ENCODE peak calls at places on chromosome 3, in seven cellular contexts. H is suprapubic skin, X is ovary, A is HepG2, R is stomach, L is GM12878, O is K562. Z is an unnamed sample.

GRCh38 chr3:79002465-79003372 is 765.1 kb downstream of the ROBO1 start:
- DNase-seq in L (no peak), O (no peak), R (no peak), A (no peak), X (no peak), H (no peak), Z (no peak)

GRCh38 chr3:114452176-114452744 is 158.4 kb downstream of the TIGIT start:
- DNase-seq in X (no peak), L (no peak), H (no peak), R (no peak), A (no peak), O (no peak), Z (peak; percentile 8)

GRCh38 chr3:111072016-111072891 is 638 bp downstream of the NECTIN3 start:
- DNase-seq in A (peak; percentile 5), R (peak; percentile 48), O (no peak), H (peak; percentile 64), X (no peak), L (no peak), Z (peak; percentile 11)

GRCh38 chr3:123093696-123094095 is 26.9 kb downstream of the PDIA5 start:
- DNase-seq in X (no peak), A (no peak), H (no peak), R (no peak), O (no peak), L (no peak), Z (no peak)

GRCh38 chr3:41198526-41198925 is 779 bp upstream of the CTNNB1 start:
- DNase-seq in A (peak; percentile 20), X (peak; percentile 52), H (peak; percentile 72), R (peak; percentile 39), L (no peak), O (no peak), Z (peak; percentile 21)

GRCh38 chr3:25831578-25831977 is 41.7 kb downstream of the OXSM start:
- DNase-seq in L (no peak), O (no peak), X (no peak), A (no peak), R (no peak), H (no peak), Z (no peak)

GRCh38 chr3:24299236-24299635 is 195.4 kb downstream of the THRB start:
- DNase-seq in R (no peak), X (no peak), O (no peak), L (no peak), H (no peak), A (no peak), Z (no peak)

GRCh38 chr3:62248831-62249776 is 124.2 kb downstream of the FEZF2 start:
- DNase-seq in X (no peak), A (no peak), L (no peak), R (no peak), H (no peak), O (no peak), Z (no peak)

GRCh38 chr3:113783463-113783862 is 36.6 kb downstream of the ATP6V1A start:
- DNase-seq in R (no peak), H (no peak), L (no peak), X (no peak), O (no peak), A (no peak), Z (no peak)

GRCh38 chr3:160006282-160007163 is 17.9 kb downstream of the IL12A start:
- DNase-seq in O (peak; percentile 18), L (no peak), R (peak; percentile 47), X (no peak), A (peak; percentile 47), H (no peak), Z (no peak)

GRCh38 chr3:63294332-63294731 is 16.2 kb downstream of the SYNPR start:
- DNase-seq in R (no peak), H (no peak), L (no peak), X (no peak), A (no peak), O (no peak), Z (no peak)

GRCh38 chr3:142447308-142447851 is 457 bp downstream of the XRN1 start:
- DNase-seq in X (peak; percentile 40), R (peak; percentile 34), O (no peak), A (peak; percentile 39), L (no peak), H (peak; percentile 73), Z (peak; percentile 10)

GRCh38 chr3:169146866-169147245 is 516.7 kb downstream of the MECOM start:
- DNase-seq in L (no peak), X (no peak), A (no peak), R (no peak), H (no peak), O (no peak), Z (no peak)

GRCh38 chr3:136078421-136079364 is 113.2 kb downstream of the PPP2R3A start:
- DNase-seq in X (no peak), A (peak; percentile 4), O (peak; percentile 9), R (no peak), L (no peak), H (no peak), Z (no peak)

GRCh38 chr3:1007890-1008289 is 84.9 kb upstream of the CNTN6 start:
- DNase-seq in L (no peak), O (no peak), A (no peak), X (no peak), H (no peak), R (no peak), Z (no peak)

GRCh38 chr3:128313181-128313725 is 153.4 kb downstream of the DNAJB8 start:
- DNase-seq in O (no peak), X (no peak), H (peak; percentile 32), R (no peak), A (no peak), L (no peak), Z (no peak)

GRCh38 chr3:171092467-171092911 is 66.0 kb upstream of the SLC2A2 start:
- DNase-seq in A (peak; percentile 88), L (no peak), R (no peak), X (no peak), O (no peak), H (no peak), Z (no peak)

GRCh38 chr3:71207632-71208031 is 375.9 kb downstream of the FOXP1 start:
- DNase-seq in L (no peak), O (no peak), R (no peak), H (no peak), X (no peak), A (peak; percentile 86), Z (no peak)

GRCh38 chr3:140898340-140899180 is 43.1 kb upstream of the SLC25A36 start:
- DNase-seq in L (peak; percentile 7), O (peak; percentile 37), H (no peak), R (no peak), X (no peak), A (peak; percentile 58), Z (no peak)

GRCh38 chr3:39502838-39503145 is 35.3 kb downstream of the MOBP start:
- DNase-seq in H (no peak), R (no peak), A (no peak), O (no peak), L (no peak), X (no peak), Z (no peak)

GRCh38 chr3:124360626-124361025 is 368.7 kb upstream of the ROPN1 start:
- DNase-seq in A (no peak), R (no peak), H (no peak), X (no peak), O (no peak), L (no peak), Z (no peak)

GRCh38 chr3:110697961-110698360 is 373.7 kb upstream of the NECTIN3 start:
- DNase-seq in X (no peak), A (no peak), R (no peak), O (no peak), H (no peak), L (no peak), Z (no peak)

GRCh38 chr3:42904076-42904475 is 1.9 kb upstream of the ZNF662 start:
- DNase-seq in X (no peak), L (no peak), O (no peak), A (no peak), R (no peak), H (no peak), Z (no peak)

GRCh38 chr3:179093807-179094206 is 22.2 kb upstream of the ZMAT3 start:
- DNase-seq in A (no peak), O (no peak), X (no peak), R (no peak), L (no peak), H (no peak), Z (no peak)

DNA sequence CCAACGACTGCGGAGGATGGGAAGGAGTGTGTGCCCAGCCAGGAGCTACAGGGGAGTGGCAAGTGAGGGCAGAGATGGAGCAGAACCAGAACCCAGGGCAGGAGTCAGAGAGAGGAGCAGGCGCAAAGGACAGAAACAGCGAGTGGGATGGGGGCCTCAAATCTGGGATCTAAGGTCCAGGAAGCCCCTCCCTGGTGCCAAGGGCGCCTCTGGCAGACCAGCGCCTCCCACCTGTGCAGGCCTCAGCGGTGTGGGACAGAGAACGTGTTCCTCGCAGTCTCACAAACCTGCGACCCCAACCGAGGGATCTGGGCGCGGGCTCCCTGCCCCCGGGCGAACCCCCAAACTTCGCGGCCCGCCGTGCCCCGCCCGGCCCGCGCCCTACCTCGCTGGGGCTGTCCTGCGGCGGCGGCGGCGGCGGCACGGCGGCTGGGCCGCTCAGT is 292 bp downstream of the PCBP4 start:
- DNase-seq in X (no peak), A (no peak), L (no peak), O (no peak), H (no peak), R (no peak), Z (no peak)
- H3K4me3 ChIP-seq in X (peak overlapping the region; percentile 62), A (peak overlapping the region; percentile 89), L (peak overlapping the region; percentile 61), O (peak overlapping the region; percentile 42), H (peak overlapping the region; percentile 91), R (peak overlapping the region; percentile 73), Z (peak overlapping the region; percentile 99)

GRCh38 chr3:30346927-30347320 is 259.5 kb upstream of the TGFBR2 start:
- DNase-seq in O (no peak), A (no peak), L (no peak), R (no peak), X (no peak), H (no peak), Z (no peak)
- H3K27ac ChIP-seq in O (no peak overlapping the region), A (no peak overlapping the region), L (no peak overlapping the region), R (no peak overlapping the region), X (no peak overlapping the region), H (no peak overlapping the region), Z (no peak overlapping the region)

GRCh38 chr3:10949197-10949596 is 43.4 kb upstream of the SLC6A1 start:
- DNase-seq in H (no peak), O (no peak), L (no peak), A (no peak), R (no peak), X (no peak), Z (no peak)

GRCh38 chr3:10952525-10952924 is 40.0 kb upstream of the SLC6A1 start:
- DNase-seq in O (no peak), L (no peak), X (no peak), A (no peak), R (no peak), H (no peak), Z (no peak)

GRCh38 chr3:10950476-10951294 is 41.9 kb upstream of the SLC6A1 start:
- DNase-seq in X (peak; percentile 52), H (no peak), O (peak; percentile 66), R (no peak), A (peak; percentile 25), L (no peak), Z (no peak)

GRCh38 chr3:10948326-10948725 is 44.2 kb upstream of the SLC6A1 start:
- DNase-seq in A (no peak), H (no peak), X (no peak), O (no peak), R (no peak), L (no peak), Z (no peak)

GRCh38 chr3:10951295-10951926 is 41.1 kb upstream of the SLC6A1 start:
- DNase-seq in A (no peak), X (no peak), O (no peak), H (no peak), R (no peak), L (no peak), Z (no peak)
- TF ChIP-seq EP300 in A (no peak), X (no peak), O (no peak), H (no peak), R (no peak), L (no peak), Z (no peak)

GRCh38 chr3:195540526-195540925 is 2.6 kb downstream of the PPP1R2 start:
- DNase-seq in X (no peak), A (no peak), H (no peak), L (no peak), O (no peak), R (no peak), Z (no peak)
- H3K4me3 ChIP-seq in X (no peak overlapping the region), A (peak overlapping the region; percentile 78), H (peak overlapping the region; percentile 97), L (peak overlapping the region; percentile 77), O (no peak overlapping the region), R (peak overlapping the region; percentile 90), Z (no peak overlapping the region)